ENCODE peak calls at places on chromosomes 16 and 17, in nine cellular contexts. G is OCI-LY7, D is H1, C is HL-60, O is cardiac muscle cell, U is mammary epithelial cell, X is IMR-90, P is fibroblast of mammary gland, M is mucosa of descending colon. H is an unnamed sample.
A peak's percentile ranks its signal among the peaks of the same experiment; 100 is the strongest.

GRCh38 chr17:78780852-78781338 is 1.2 kb downstream of the CYTH1 start:
- DNase-seq in G (peak; percentile 70), D (no peak), C (no peak), O (no peak), U (no peak), X (no peak), P (peak; percentile 41), M (no peak), H (no peak)

GRCh38 chr16:50011707-50012106 is 13.3 kb upstream of the CNEP1R1 start:
- DNase-seq in G (no peak), D (no peak), C (peak; percentile 50), O (peak; percentile 56), U (no peak), X (no peak), P (peak; percentile 23), M (no peak), H (peak; percentile 46)

GRCh38 chr16:29290631-29291247 is 115.8 kb downstream of the NPIPB11 start:
- DNase-seq in G (no peak), D (peak; percentile 69), C (peak; percentile 88), O (peak; percentile 94), U (peak; percentile 96), X (peak; percentile 92), P (peak; percentile 96), M (peak; percentile 97), H (peak; percentile 89)

GRCh38 chr17:48460055-48460454 is 30.0 kb upstream of the SKAP1 start:
- DNase-seq in G (no peak), D (no peak), C (no peak), O (no peak), U (no peak), X (no peak), P (no peak), M (no peak), H (no peak)

GRCh38 chr16:67672739-67673662 is 6.4 kb downstream of the C16orf86 start:
- DNase-seq in G (peak; percentile 80), D (peak; percentile 87), C (peak; percentile 47), O (peak; percentile 84), U (peak; percentile 39), X (peak; percentile 67), P (peak; percentile 74), M (no peak), H (peak; percentile 80)

GRCh38 chr16:78443780-78444422 is 344.4 kb downstream of the WWOX start:
- DNase-seq in G (no peak), D (peak; percentile 7), C (no peak), O (peak; percentile 41), U (no peak), X (no peak), P (peak; percentile 5), M (no peak), H (no peak)

GRCh38 chr17:59327136-59327878 is 4.1 kb upstream of the YPEL2 start:
- DNase-seq in G (no peak), D (no peak), C (no peak), O (peak; percentile 43), U (no peak), X (no peak), P (no peak), M (no peak), H (peak; percentile 79)

GRCh38 chr17:73042809-73043685 is 49.4 kb downstream of the SLC39A11 start:
- DNase-seq in G (no peak), D (no peak), C (no peak), O (peak; percentile 91), U (peak; percentile 27), X (peak; percentile 20), P (peak; percentile 91), M (no peak), H (peak; percentile 89)

GRCh38 chr16:684067-684794 is at the start of gene JMJD8:
- DNase-seq in G (peak; percentile 97), D (peak; percentile 98), C (peak; percentile 93), O (peak; percentile 97), U (peak; percentile 96), X (peak; percentile 92), P (peak; percentile 91), M (peak; percentile 99), H (peak; percentile 95)

GRCh38 chr17:6603746-6604325 is 36.7 kb downstream of the KIAA0753 start:
- DNase-seq in G (no peak), D (no peak), C (no peak), O (peak; percentile 36), U (no peak), X (peak; percentile 30), P (peak; percentile 8), M (no peak), H (peak; percentile 22)

GRCh38 chr16:55261301-55261700 is 62.7 kb upstream of the IRX6 start:
- DNase-seq in G (no peak), D (no peak), C (no peak), O (no peak), U (no peak), X (no peak), P (no peak), M (no peak), H (no peak)

GRCh38 chr16:55255890-55256289 is 68.1 kb upstream of the IRX6 start:
- DNase-seq in G (no peak), D (no peak), C (no peak), O (no peak), U (no peak), X (no peak), P (no peak), M (no peak), H (no peak)

GRCh38 chr16:55253987-55254386 is 70.0 kb upstream of the IRX6 start:
- DNase-seq in G (no peak), D (no peak), C (no peak), O (no peak), U (no peak), X (no peak), P (no peak), M (no peak), H (no peak)

GRCh38 chr16:55256412-55257016 is 67.5 kb upstream of the IRX6 start:
- DNase-seq in G (no peak), D (no peak), C (no peak), O (no peak), U (no peak), X (no peak), P (no peak), M (no peak), H (no peak)

GRCh38 chr16:55257971-55258613 is 65.9 kb upstream of the IRX6 start:
- DNase-seq in G (peak; percentile 51), D (peak; percentile 92), C (peak; percentile 36), O (peak; percentile 61), U (peak; percentile 46), X (peak; percentile 26), P (peak; percentile 50), M (peak; percentile 61), H (peak; percentile 50)
- TF ChIP-seq CTCF in G (peak; percentile 86), D (peak; percentile 92), C (peak; percentile 64), O (peak; percentile 67), U (peak; percentile 91), X (peak; percentile 58), P (peak; percentile 69), M (peak; percentile 67), H (peak; percentile 51)

GRCh38 chr16:86984286-86984685 is 332.9 kb downstream of the C16orf95 start:
- DNase-seq in G (no peak), D (no peak), C (no peak), O (no peak), U (no peak), X (no peak), P (no peak), M (no peak), H (no peak)

GRCh38 chr16:86985656-86986030 is 331.5 kb downstream of the C16orf95 start:
- DNase-seq in G (no peak), D (no peak), C (no peak), O (no peak), U (no peak), X (no peak), P (no peak), M (no peak), H (no peak)

GRCh38 chr16:86984975-86985655 is 332.1 kb downstream of the C16orf95 start:
- DNase-seq in G (no peak), D (no peak), C (no peak), O (no peak), U (no peak), X (no peak), P (no peak), M (no peak), H (no peak)

GRCh38 chr16:86986809-86987487 is 330.2 kb downstream of the C16orf95 start:
- DNase-seq in G (no peak), D (no peak), C (no peak), O (no peak), U (no peak), X (no peak), P (no peak), M (no peak), H (no peak)

DNA sequence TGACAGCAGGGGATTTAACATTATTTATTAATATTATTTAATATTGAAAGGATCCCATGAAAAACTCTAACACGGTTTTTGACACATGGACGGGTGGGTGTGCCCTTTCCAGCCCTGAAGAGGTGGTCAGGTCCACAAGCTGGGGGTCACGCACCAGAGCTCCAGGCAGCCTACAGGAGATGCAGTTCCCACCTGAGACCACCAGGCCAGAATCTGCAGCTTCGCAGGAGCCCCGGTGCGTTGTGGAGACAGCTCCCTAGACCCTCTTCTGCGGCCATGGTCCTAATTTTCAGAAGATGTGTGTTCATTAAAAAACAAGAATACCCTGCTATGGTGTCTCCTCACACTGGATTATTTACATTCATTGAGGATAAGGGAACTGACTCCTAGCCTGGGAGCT is 331.1 kb downstream of the C16orf95 start:
- DNase-seq in G (no peak), D (no peak), C (no peak), O (no peak), U (no peak), X (no peak), P (no peak), M (no peak), H (no peak)
- TF ChIP-seq CTCF in G (no peak), D (peak; percentile 49), C (no peak), O (no peak), U (no peak), X (no peak), P (no peak), M (no peak), H (peak; percentile 1)

DNA sequence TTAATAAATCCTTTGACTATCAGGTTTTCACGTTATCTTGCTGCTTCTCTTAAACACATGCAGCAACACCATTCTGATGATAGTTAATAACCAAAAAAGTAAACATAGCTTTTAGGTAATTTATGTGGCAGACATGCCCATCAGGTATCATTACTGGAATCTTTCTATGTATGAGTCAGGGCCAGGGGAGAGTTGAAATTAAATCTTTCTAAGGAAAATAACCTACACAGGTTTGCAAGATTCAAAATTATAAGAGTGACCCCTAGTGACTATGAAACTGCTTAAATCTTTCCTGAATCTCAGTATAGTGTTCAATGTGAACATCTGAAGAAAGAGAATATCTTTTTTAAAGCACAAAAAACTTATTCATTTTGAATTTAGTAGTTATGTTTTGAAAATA is 666.6 kb downstream of the CDH11 start:
- DNase-seq in G (peak; percentile 39), D (no peak), C (no peak), O (peak; percentile 57), U (no peak), X (peak; percentile 53), P (peak; percentile 54), M (no peak), H (peak; percentile 61)
- TF ChIP-seq CTCF in G (peak; percentile 78), D (no peak), C (no peak), O (peak; percentile 42), U (no peak), X (peak; percentile 46), P (peak; percentile 41), M (no peak), H (peak; percentile 43)

GRCh38 chr17:68822752-68823289 is 132.4 kb downstream of the ABCA8 start:
- DNase-seq in G (no peak), D (no peak), C (no peak), O (no peak), U (no peak), X (no peak), P (no peak), M (no peak), H (no peak)
- TF ChIP-seq CTCF in G (no peak), D (no peak), C (no peak), O (no peak), U (no peak), X (no peak), P (no peak), M (no peak), H (no peak)

H was measured in fibroblast of pulmonary artery.